ENCODE peak calls at places on chromosomes 11 and 22, in seven cellular contexts. One of them, this sample, is unnamed.

GRCh38 chr11:35655856-35656255 is 6.7 kb upstream of the TRIM44 start:
- DNase-seq in transverse colon: no peak
- DNase-seq in adrenal gland: no peak
- DNase-seq in spleen: no peak
- DNase-seq in lower leg skin: no peak
- DNase-seq in heart left ventricle: no peak
- DNase-seq in esophagus squamous epithelium: no peak
- DNase-seq in this sample: no peak

GRCh38 chr11:107696140-107696539 is 15.7 kb downstream of the SLN start:
- DNase-seq in esophagus squamous epithelium: no peak
- DNase-seq in heart left ventricle: no peak
- DNase-seq in spleen: no peak
- DNase-seq in lower leg skin: no peak
- DNase-seq in transverse colon: no peak
- DNase-seq in adrenal gland: no peak
- DNase-seq in this sample: peak

GRCh38 chr22:19120829-19121630 is 1.2 kb downstream of the DGCR2 start:
- DNase-seq in adrenal gland: peak
- DNase-seq in transverse colon: peak
- DNase-seq in lower leg skin: no peak
- DNase-seq in heart left ventricle: no peak
- DNase-seq in esophagus squamous epithelium: no peak
- DNase-seq in spleen: peak
- DNase-seq in this sample: peak

GRCh38 chr11:3044004-3044403 is 13.2 kb downstream of the CARS1 start:
- DNase-seq in heart left ventricle: no peak
- DNase-seq in spleen: peak
- DNase-seq in lower leg skin: no peak
- DNase-seq in esophagus squamous epithelium: no peak
- DNase-seq in adrenal gland: peak
- DNase-seq in transverse colon: no peak
- DNase-seq in this sample: no peak

GRCh38 chr11:47342854-47343253 is 9.6 kb downstream of the MYBPC3 start:
- DNase-seq in spleen: no peak
- DNase-seq in heart left ventricle: no peak
- DNase-seq in esophagus squamous epithelium: no peak
- DNase-seq in transverse colon: no peak
- DNase-seq in lower leg skin: no peak
- DNase-seq in adrenal gland: no peak
- DNase-seq in this sample: no peak

GRCh38 chr11:73260127-73260457 is 12.0 kb upstream of the P2RY6 start:
- DNase-seq in esophagus squamous epithelium: no peak
- DNase-seq in spleen: no peak
- DNase-seq in lower leg skin: no peak
- DNase-seq in transverse colon: no peak
- DNase-seq in adrenal gland: no peak
- DNase-seq in heart left ventricle: no peak
- DNase-seq in this sample: no peak

GRCh38 chr11:28666632-28667031 is 558.4 kb downstream of the METTL15 start:
- DNase-seq in transverse colon: no peak
- DNase-seq in adrenal gland: no peak
- DNase-seq in esophagus squamous epithelium: no peak
- DNase-seq in heart left ventricle: no peak
- DNase-seq in lower leg skin: no peak
- DNase-seq in spleen: no peak
- DNase-seq in this sample: no peak

GRCh38 chr11:13859986-13860385 is 102.5 kb upstream of the SPON1 start:
- DNase-seq in spleen: no peak
- DNase-seq in lower leg skin: no peak
- DNase-seq in transverse colon: no peak
- DNase-seq in heart left ventricle: no peak
- DNase-seq in esophagus squamous epithelium: no peak
- DNase-seq in adrenal gland: no peak
- DNase-seq in this sample: no peak

GRCh38 chr11:1939006-1939626 is 8.0 kb upstream of the MRPL23 start:
- DNase-seq in lower leg skin: no peak
- DNase-seq in spleen: peak
- DNase-seq in adrenal gland: no peak
- DNase-seq in esophagus squamous epithelium: no peak
- DNase-seq in heart left ventricle: peak
- DNase-seq in transverse colon: no peak
- DNase-seq in this sample: no peak

GRCh38 chr11:69000831-69001245 is 12.2 kb downstream of the MRGPRF start:
- DNase-seq in spleen: peak
- DNase-seq in adrenal gland: peak
- DNase-seq in transverse colon: peak
- DNase-seq in esophagus squamous epithelium: no peak
- DNase-seq in heart left ventricle: no peak
- DNase-seq in lower leg skin: no peak
- DNase-seq in this sample: peak

GRCh38 chr22:44450503-44450902 is 47.5 kb downstream of the RTL6 start:
- DNase-seq in adrenal gland: no peak
- DNase-seq in heart left ventricle: no peak
- DNase-seq in lower leg skin: no peak
- DNase-seq in transverse colon: no peak
- DNase-seq in spleen: peak
- DNase-seq in esophagus squamous epithelium: no peak
- DNase-seq in this sample: no peak

GRCh38 chr22:44024288-44024908 is at the start of gene PARVB:
- DNase-seq in transverse colon: peak
- DNase-seq in adrenal gland: peak
- DNase-seq in spleen: peak
- DNase-seq in esophagus squamous epithelium: no peak
- DNase-seq in lower leg skin: no peak
- DNase-seq in heart left ventricle: peak
- DNase-seq in this sample: no peak

GRCh38 chr11:70040452-70040851 is 37.7 kb upstream of the ANO1 start:
- DNase-seq in lower leg skin: no peak
- DNase-seq in heart left ventricle: no peak
- DNase-seq in transverse colon: no peak
- DNase-seq in esophagus squamous epithelium: no peak
- DNase-seq in adrenal gland: no peak
- DNase-seq in spleen: no peak
- DNase-seq in this sample: no peak

GRCh38 chr11:65692367-65692766 is 19.7 kb upstream of the KAT5 start:
- DNase-seq in heart left ventricle: no peak
- DNase-seq in adrenal gland: no peak
- DNase-seq in spleen: no peak
- DNase-seq in transverse colon: peak
- DNase-seq in esophagus squamous epithelium: no peak
- DNase-seq in lower leg skin: no peak
- DNase-seq in this sample: no peak

GRCh38 chr11:131580466-131580865 is 210.1 kb downstream of the NTM start:
- DNase-seq in lower leg skin: no peak
- DNase-seq in spleen: no peak
- DNase-seq in transverse colon: no peak
- DNase-seq in adrenal gland: no peak
- DNase-seq in esophagus squamous epithelium: no peak
- DNase-seq in heart left ventricle: no peak
- DNase-seq in this sample: no peak

GRCh38 chr11:1749787-1750351 is 526 bp downstream of the IFITM10 start:
- DNase-seq in spleen: peak
- DNase-seq in adrenal gland: peak
- DNase-seq in lower leg skin: no peak
- DNase-seq in heart left ventricle: no peak
- DNase-seq in transverse colon: peak
- DNase-seq in esophagus squamous epithelium: no peak
- DNase-seq in this sample: peak

GRCh38 chr22:22999473-22999872 is 70.8 kb upstream of the GNAZ start:
- DNase-seq in spleen: no peak
- DNase-seq in transverse colon: no peak
- DNase-seq in lower leg skin: no peak
- DNase-seq in adrenal gland: no peak
- DNase-seq in heart left ventricle: no peak
- DNase-seq in esophagus squamous epithelium: no peak
- DNase-seq in this sample: no peak

GRCh38 chr22:16783930-16784354 is 41.3 kb downstream of the XKR3 start:
- DNase-seq in lower leg skin: no peak
- DNase-seq in esophagus squamous epithelium: no peak
- DNase-seq in transverse colon: no peak
- DNase-seq in adrenal gland: no peak
- DNase-seq in heart left ventricle: no peak
- DNase-seq in spleen: no peak
- DNase-seq in this sample: no peak

GRCh38 chr11:19459240-19459639 is 218.5 kb upstream of the E2F8 start:
- DNase-seq in spleen: no peak
- DNase-seq in adrenal gland: no peak
- DNase-seq in lower leg skin: no peak
- DNase-seq in heart left ventricle: no peak
- DNase-seq in esophagus squamous epithelium: no peak
- DNase-seq in transverse colon: no peak
- DNase-seq in this sample: no peak

GRCh38 chr11:34190192-34191139 is 85.0 kb downstream of the NAT10 start:
- DNase-seq in heart left ventricle: no peak
- DNase-seq in transverse colon: no peak
- DNase-seq in esophagus squamous epithelium: no peak
- DNase-seq in spleen: no peak
- DNase-seq in lower leg skin: no peak
- DNase-seq in adrenal gland: no peak
- DNase-seq in this sample: no peak

DNA sequence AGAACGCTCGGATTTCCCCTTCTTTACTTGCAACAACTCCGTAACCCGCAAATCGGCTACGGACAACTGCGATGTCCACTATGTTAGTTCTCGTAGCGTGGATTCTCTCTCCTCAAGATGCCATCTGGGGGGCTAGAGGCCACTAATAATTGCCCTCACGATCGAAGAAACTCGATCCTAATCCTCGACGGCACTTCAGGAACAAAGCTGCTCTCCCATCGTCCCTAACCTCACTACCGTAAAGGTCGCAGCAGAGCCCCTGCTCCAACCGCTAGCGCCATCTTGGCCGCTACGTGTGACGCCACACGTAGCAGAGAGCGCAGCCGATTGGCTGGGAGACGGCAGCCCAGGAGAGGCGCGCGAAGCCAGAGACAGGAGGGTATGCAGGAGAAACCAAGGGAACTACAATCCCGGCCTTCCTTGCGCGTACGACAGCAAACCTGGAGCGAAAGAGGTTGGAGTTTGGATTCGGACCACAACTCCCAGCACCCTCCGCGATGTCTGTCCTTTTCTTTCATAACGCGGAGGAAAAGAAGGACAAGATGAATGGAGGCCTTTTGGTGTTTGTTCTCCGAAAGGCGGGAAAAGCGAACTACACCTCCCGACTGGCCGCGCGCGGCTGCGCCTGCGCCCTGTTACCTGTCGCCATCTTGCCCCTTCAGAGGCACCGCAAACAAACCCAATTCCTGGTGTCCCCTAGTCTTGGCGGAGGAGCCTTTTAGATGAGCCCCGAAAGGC is at the start of gene EMSY:
- DNase-seq in lower leg skin: peak
- DNase-seq in heart left ventricle: peak
- DNase-seq in esophagus squamous epithelium: peak
- DNase-seq in spleen: peak
- DNase-seq in transverse colon: peak
- DNase-seq in adrenal gland: peak
- DNase-seq in this sample: peak
- TF ChIP-seq POLR2A in lower leg skin: peak
- TF ChIP-seq POLR2A in heart left ventricle: peak
- TF ChIP-seq POLR2A in esophagus squamous epithelium: peak
- TF ChIP-seq POLR2A in spleen: peak
- TF ChIP-seq POLR2A in transverse colon: peak
- TF ChIP-seq POLR2A in adrenal gland: peak
- TF ChIP-seq POLR2A in this sample: peak

DNA sequence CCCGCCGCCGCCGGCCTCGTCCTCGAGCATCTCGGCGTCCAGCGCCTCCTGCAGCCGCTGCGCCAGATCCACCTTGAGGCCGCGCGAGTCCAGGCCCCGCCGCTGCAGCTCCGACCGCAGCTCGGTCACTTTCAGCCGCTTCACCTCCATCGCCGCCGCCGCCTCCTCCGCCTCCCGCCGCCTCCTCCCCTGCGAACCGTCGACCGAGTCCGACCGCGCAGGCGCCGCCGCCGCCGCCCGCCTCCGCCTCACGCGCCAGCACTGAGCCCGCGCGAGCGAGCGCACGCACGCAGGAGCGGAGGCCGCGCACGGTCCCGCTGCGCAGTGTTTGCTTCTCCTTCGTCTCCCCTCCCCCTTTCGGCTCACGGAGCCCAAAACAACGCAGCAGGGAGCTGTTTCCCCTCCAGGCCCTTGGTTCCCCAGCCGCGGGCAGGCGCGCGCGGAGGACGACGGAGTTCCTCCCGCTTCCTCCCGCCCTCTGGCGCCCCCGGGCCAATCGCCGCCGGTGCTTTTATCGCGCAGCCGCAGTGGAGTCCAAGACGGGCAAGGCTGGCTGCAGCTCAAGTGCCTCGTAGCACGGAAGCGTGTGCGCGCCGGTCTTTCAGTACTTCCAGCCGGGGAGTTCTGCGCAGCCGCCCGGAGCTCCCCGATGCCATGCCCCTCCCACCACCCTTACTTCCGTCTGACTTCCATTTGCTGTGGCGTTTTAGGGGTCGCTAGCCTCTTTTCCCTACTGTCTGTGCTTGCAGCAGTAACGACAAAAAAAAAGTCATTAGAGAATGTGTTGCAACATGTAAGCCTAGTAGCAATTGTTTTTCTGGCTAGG is at the start of gene HNRNPUL2:
- DNase-seq in adrenal gland: peak
- DNase-seq in spleen: peak
- DNase-seq in heart left ventricle: peak
- DNase-seq in lower leg skin: peak
- DNase-seq in transverse colon: peak
- DNase-seq in esophagus squamous epithelium: peak
- DNase-seq in this sample: peak
- TF ChIP-seq POLR2A in adrenal gland: peak
- TF ChIP-seq POLR2A in spleen: no peak
- TF ChIP-seq POLR2A in heart left ventricle: peak
- TF ChIP-seq POLR2A in lower leg skin: peak
- TF ChIP-seq POLR2A in transverse colon: peak
- TF ChIP-seq POLR2A in esophagus squamous epithelium: peak
- TF ChIP-seq POLR2A in this sample: peak

DNA sequence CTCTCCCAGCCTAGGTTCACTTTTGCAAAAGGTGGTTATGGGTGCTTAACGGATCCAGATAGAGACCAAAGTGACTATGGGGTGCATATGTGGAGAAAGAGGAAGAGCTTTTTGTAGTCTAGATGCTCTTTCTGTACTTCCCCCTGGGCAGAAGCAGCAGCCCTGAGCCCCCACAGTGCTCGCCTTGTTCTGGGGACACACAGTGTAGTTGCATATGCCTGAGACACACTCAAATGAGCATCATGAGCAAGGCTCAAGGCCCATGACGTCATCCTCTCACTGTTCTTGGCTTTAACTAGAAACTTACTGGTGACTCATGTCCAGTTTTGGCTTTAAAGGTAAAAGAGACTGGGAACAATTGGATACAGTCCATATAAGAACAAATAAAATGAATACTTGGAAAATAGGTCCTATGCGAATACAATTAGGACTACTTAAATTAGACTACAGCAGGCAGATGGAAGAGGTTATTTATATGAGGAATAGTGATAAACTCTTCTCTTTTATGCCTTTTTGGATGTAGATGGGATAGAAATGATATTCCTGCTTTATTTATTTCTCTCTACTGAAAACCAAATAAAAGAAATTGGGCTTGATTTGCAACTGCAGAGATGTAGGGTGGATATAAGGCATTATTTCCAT is 20.1 kb upstream of the PEX26 start:
- DNase-seq in esophagus squamous epithelium: peak
- DNase-seq in heart left ventricle: peak
- DNase-seq in transverse colon: peak
- DNase-seq in lower leg skin: peak
- DNase-seq in spleen: peak
- DNase-seq in adrenal gland: peak
- DNase-seq in this sample: peak
- TF ChIP-seq POLR2A in esophagus squamous epithelium: peak
- TF ChIP-seq POLR2A in heart left ventricle: no peak
- TF ChIP-seq POLR2A in transverse colon: no peak
- TF ChIP-seq POLR2A in lower leg skin: no peak
- TF ChIP-seq POLR2A in spleen: no peak
- TF ChIP-seq POLR2A in adrenal gland: peak
- TF ChIP-seq POLR2A in this sample: no peak

GRCh38 chr11:64238076-64238475 is 2.8 kb upstream of the FKBP2 start:
- DNase-seq in heart left ventricle: no peak
- DNase-seq in lower leg skin: no peak
- DNase-seq in esophagus squamous epithelium: no peak
- DNase-seq in adrenal gland: no peak
- DNase-seq in transverse colon: peak
- DNase-seq in spleen: peak
- DNase-seq in this sample: no peak
- TF ChIP-seq POLR2A in heart left ventricle: no peak
- TF ChIP-seq POLR2A in lower leg skin: no peak
- TF ChIP-seq POLR2A in esophagus squamous epithelium: no peak
- TF ChIP-seq POLR2A in adrenal gland: no peak
- TF ChIP-seq POLR2A in transverse colon: no peak
- TF ChIP-seq POLR2A in spleen: no peak
- TF ChIP-seq POLR2A in this sample: no peak